ENCODE peak calls at places on chromosome 1, in nine cellular contexts. J is C1 segment of cervical spinal cord; B is PC-9; N is EL; M is effector memory CD8-positive, alpha-beta T cell; Y is GM03348; W is psoas muscle; F is fibroblast of the aortic adventitia; P is tibial artery. O is an unnamed sample.

GRCh38 chr1:91889717-91890459 is 3.9 kb upstream of the TGFBR3 start:
- DNase-seq in B (peak), Y (no peak), N (peak), W (no peak), P (no peak), M (peak), J (no peak), F (peak), O (no peak)

GRCh38 chr1:246081138-246081702 is 425.9 kb downstream of the SMYD3 start:
- DNase-seq in Y (no peak), P (no peak), W (no peak), B (no peak), J (no peak), M (no peak), F (no peak), N (no peak), O (no peak)

GRCh38 chr1:207493212-207493611 is 2.7 kb upstream of the CR1 start:
- DNase-seq in P (no peak), Y (no peak), N (no peak), B (no peak), F (no peak), M (no peak), J (no peak), W (no peak), O (no peak)

GRCh38 chr1:28144203-28145135 is 32.0 kb downstream of the PTAFR start:
- DNase-seq in P (no peak), N (peak), W (no peak), Y (peak), F (peak), M (no peak), B (peak), J (no peak), O (peak)

GRCh38 chr1:147748687-147749350 is 11.6 kb downstream of the GJA5 start:
- DNase-seq in P (no peak), W (no peak), F (no peak), N (peak), B (no peak), M (no peak), J (no peak), Y (no peak), O (no peak)

GRCh38 chr1:5850503-5850902 is 141.7 kb downstream of the NPHP4 start:
- DNase-seq in N (no peak), P (no peak), Y (no peak), F (peak), M (no peak), J (no peak), W (no peak), B (no peak), O (no peak)

GRCh38 chr1:33137800-33138199 is 44.0 kb downstream of the TRIM62 start:
- DNase-seq in F (no peak), M (peak), P (no peak), J (no peak), N (peak), Y (no peak), W (no peak), B (no peak), O (peak)

GRCh38 chr1:17624540-17625256 is 85.2 kb downstream of the ARHGEF10L start:
- DNase-seq in F (peak), N (peak), W (peak), B (peak), P (peak), M (no peak), Y (peak), J (no peak), O (no peak)

GRCh38 chr1:47559944-47560695 is 122.3 kb downstream of the FOXD2 start:
- DNase-seq in F (no peak), B (no peak), P (no peak), Y (no peak), J (no peak), N (no peak), M (no peak), W (no peak), O (no peak)

GRCh38 chr1:27668808-27669723 is 2.9 kb downstream of the IFI6 start:
- DNase-seq in J (peak), N (peak), W (peak), M (peak), F (peak), B (no peak), Y (peak), P (peak), O (peak)

GRCh38 chr1:227428803-227429202 is 110.5 kb upstream of the CDC42BPA start:
- DNase-seq in M (no peak), F (no peak), W (no peak), P (no peak), Y (no peak), J (no peak), B (peak), N (peak), O (no peak)

GRCh38 chr1:184493987-184494388 is 107.2 kb downstream of the C1orf21 start:
- DNase-seq in B (no peak), J (no peak), N (no peak), P (no peak), W (peak), M (no peak), F (no peak), Y (no peak), O (no peak)

GRCh38 chr1:50700226-50701020 is 259.6 kb downstream of the FAF1 start:
- DNase-seq in J (no peak), Y (no peak), W (no peak), P (no peak), B (no peak), F (no peak), M (no peak), N (no peak), O (no peak)

O was measured in activated CD8-positive, alpha-beta T cell treated with anti-CD3 and anti-CD28 coated beads, Interleukin-2, amount 10 ng/mL, durations not matched to agents 7 days and 5 days.